ENCODE peak calls at places on chromosome 22, in seven cellular contexts. T is cardiac fibroblast, Y is tibial nerve, D is pancreas, E is transverse colon, I is IMR-90, J is BJ. R is an unnamed sample.

GRCh38 chr22:41504397-41504796 is 35.5 kb downstream of the ACO2 start:
- DNase-seq in E (no peak), D (no peak), Y (no peak), J (no peak), I (no peak), T (peak; percentile 83), R (no peak)

GRCh38 chr22:44159230-44159629 is 21.5 kb upstream of the PARVG start:
- DNase-seq in E (peak; percentile 20), T (no peak), Y (no peak), I (no peak), D (peak; percentile 16), J (no peak), R (no peak)

GRCh38 chr22:37077802-37078448 is 26.4 kb downstream of the KCTD17 start:
- DNase-seq in E (peak; percentile 75), Y (peak; percentile 47), T (peak; percentile 62), J (no peak), I (peak; percentile 37), D (no peak), R (no peak)

GRCh38 chr22:48919187-48919590 is 908.5 kb downstream of the BRD1 start:
- DNase-seq in T (no peak), I (no peak), D (no peak), E (no peak), J (no peak), Y (no peak), R (peak; percentile 79)

GRCh38 chr22:23204125-23204488 is 23.8 kb downstream of the BCR start:
- DNase-seq in E (no peak), Y (no peak), D (no peak), J (no peak), I (no peak), T (no peak), R (no peak)

GRCh38 chr22:37416806-37417205 is 10.5 kb downstream of the ELFN2 start:
- DNase-seq in Y (no peak), D (peak; percentile 52), E (no peak), T (no peak), I (no peak), J (no peak), R (no peak)

GRCh38 chr22:33743756-33744155 is 176.5 kb downstream of the LARGE1 start:
- DNase-seq in D (no peak), Y (no peak), I (peak; percentile 15), T (no peak), J (no peak), E (no peak), R (no peak)

GRCh38 chr22:37235897-37236607 is 8.0 kb downstream of the RAC2 start:
- DNase-seq in E (peak; percentile 3), J (no peak), T (no peak), D (no peak), Y (no peak), I (no peak), R (no peak)

GRCh38 chr22:37427128-37427710 is at the start of gene ELFN2:
- DNase-seq in D (no peak), I (peak; percentile 10), E (no peak), T (no peak), Y (no peak), J (no peak), R (no peak)

GRCh38 chr22:49138250-49138790 is 689.4 kb downstream of the BRD1 start:
- DNase-seq in Y (no peak), J (no peak), T (no peak), D (no peak), I (no peak), E (no peak), R (no peak)

GRCh38 chr22:23305321-23305910 is 125.1 kb downstream of the BCR start:
- DNase-seq in Y (no peak), E (no peak), T (peak; percentile 91), I (peak; percentile 80), J (no peak), D (peak; percentile 43), R (no peak)

GRCh38 chr22:22546490-22546889 is 12.6 kb downstream of the PRAME start:
- DNase-seq in E (no peak), I (peak; percentile 8), D (no peak), J (no peak), Y (peak; percentile 17), T (peak; percentile 36), R (no peak)

GRCh38 chr22:28560005-28560742 is 119.5 kb downstream of the TTC28 start:
- DNase-seq in I (peak; percentile 82), E (no peak), J (no peak), D (no peak), Y (no peak), T (peak; percentile 72), R (no peak)

GRCh38 chr22:32760396-32760795 is 41.1 kb upstream of the TIMP3 start:
- DNase-seq in E (no peak), I (no peak), D (no peak), Y (no peak), T (no peak), J (no peak), R (no peak)

GRCh38 chr22:21947040-21948014 is 5.3 kb downstream of the PPM1F start:
- DNase-seq in J (no peak), I (peak; percentile 71), D (no peak), E (no peak), Y (no peak), T (peak; percentile 55), R (no peak)

GRCh38 chr22:33909075-33909458 is 11.2 kb downstream of the LARGE1 start:
- DNase-seq in D (no peak), J (peak; percentile 33), T (peak; percentile 58), Y (no peak), E (peak; percentile 19), I (peak; percentile 84), R (no peak)

GRCh38 chr22:26996156-26996555 is 338.8 kb downstream of the MIAT start:
- DNase-seq in T (no peak), I (no peak), D (no peak), J (no peak), E (no peak), Y (no peak), R (no peak)

GRCh38 chr22:23302171-23303002 is 122.1 kb downstream of the BCR start:
- DNase-seq in J (no peak), D (peak; percentile 27), T (peak; percentile 46), Y (no peak), I (no peak), E (no peak), R (no peak)

GRCh38 chr22:25176175-25176574 is 23.5 kb upstream of the CRYBB3 start:
- DNase-seq in J (no peak), I (no peak), D (no peak), Y (no peak), T (peak; percentile 24), E (no peak), R (no peak)
- TF ChIP-seq CTCF in J (no peak), I (no peak), D (no peak), Y (no peak), T (no peak), E (no peak), R (no peak)

GRCh38 chr22:31610611-31611010 is 51.4 kb downstream of the PISD start:
- DNase-seq in E (no peak), J (no peak), D (no peak), Y (no peak), T (no peak), I (no peak), R (no peak)

GRCh38 chr22:31612891-31613285 is 49.1 kb downstream of the PISD start:
- DNase-seq in D (no peak), E (no peak), T (no peak), Y (no peak), I (no peak), J (no peak), R (no peak)

GRCh38 chr22:31613286-31613903 is 48.6 kb downstream of the PISD start:
- DNase-seq in D (peak; percentile 67), Y (no peak), I (no peak), T (no peak), J (no peak), E (no peak), R (no peak)

GRCh38 chr22:31609716-31610115 is 52.3 kb downstream of the PISD start:
- DNase-seq in E (no peak), I (no peak), T (no peak), Y (no peak), D (no peak), J (no peak), R (no peak)

GRCh38 chr22:31611065-31611760 is 50.8 kb downstream of the PISD start:
- DNase-seq in D (peak; percentile 66), J (no peak), T (no peak), I (peak; percentile 50), E (no peak), Y (no peak), R (no peak)
- TF ChIP-seq CTCF in D (no peak), J (no peak), T (no peak), I (no peak), E (no peak), Y (no peak), R (no peak)

GRCh38 chr22:38981659-38982007 is 514 bp upstream of the APOBEC3B start:
- DNase-seq in D (no peak), Y (no peak), J (no peak), I (no peak), E (no peak), T (no peak), R (no peak)

GRCh38 chr22:38984224-38984623 is 2.1 kb downstream of the APOBEC3B start:
- DNase-seq in Y (no peak), E (no peak), J (no peak), T (no peak), D (no peak), I (no peak), R (no peak)

GRCh38 chr22:38982008-38982927 is at the start of gene APOBEC3B:
- DNase-seq in I (peak; percentile 95), T (peak; percentile 94), D (peak; percentile 90), J (peak; percentile 48), E (peak; percentile 92), Y (peak; percentile 88), R (peak; percentile 91)

GRCh38 chr22:38986629-38987028 is 4.5 kb downstream of the APOBEC3B start:
- DNase-seq in D (no peak), T (no peak), E (no peak), J (no peak), I (no peak), Y (no peak), R (no peak)

GRCh38 chr22:38981005-38981658 is 1.0 kb upstream of the APOBEC3B start:
- DNase-seq in I (peak; percentile 31), Y (no peak), J (no peak), T (peak; percentile 9), D (peak; percentile 68), E (peak; percentile 54), R (no peak)
- TF ChIP-seq CTCF in I (peak; percentile 37), Y (no peak), J (peak; percentile 25), T (no peak), D (peak; percentile 24), E (peak; percentile 39), R (peak; percentile 29)

GRCh38 chr22:18999416-18999815 is 63.3 kb upstream of the PRODH start:
- DNase-seq in Y (no peak), E (no peak), I (no peak), J (no peak), T (no peak), D (no peak), R (peak; percentile 53)

GRCh38 chr22:18997925-18998315 is 61.8 kb upstream of the PRODH start:
- DNase-seq in E (no peak), I (no peak), J (no peak), T (no peak), Y (no peak), D (no peak), R (no peak)

GRCh38 chr22:19001204-19001603 is 65.1 kb upstream of the PRODH start:
- DNase-seq in D (no peak), Y (no peak), I (no peak), J (no peak), T (no peak), E (no peak), R (no peak)

GRCh38 chr22:18997306-18997924 is 61.3 kb upstream of the PRODH start:
- DNase-seq in Y (no peak), J (no peak), E (no peak), T (no peak), I (no peak), D (no peak), R (peak; percentile 79)

GRCh38 chr22:18998998-18999397 is 62.9 kb upstream of the PRODH start:
- DNase-seq in E (no peak), Y (no peak), D (no peak), J (no peak), T (no peak), I (no peak), R (peak; percentile 70)
- TF ChIP-seq CTCF in E (no peak), Y (no peak), D (no peak), J (peak; percentile 20), T (peak; percentile 24), I (peak; percentile 5), R (peak; percentile 27)

R was measured in osteocyte.